ENCODE peak calls at places on chromosome 9, in ten cellular contexts. One of them, this sample, is unnamed.

GRCh38 chr9:26974927-26975326 is 18.7 kb downstream of the IFT74 start:
- DNase-seq in prostate gland: no peak
- DNase-seq in neural crest cell: no peak
- DNase-seq in thyroid gland: no peak
- DNase-seq in B cell: no peak
- DNase-seq in hepatocyte: no peak
- DNase-seq in brain microvascular endothelial cell: no peak
- DNase-seq in Panc1: no peak
- DNase-seq in type B pancreatic cell: no peak
- DNase-seq in CD8-positive, alpha-beta T cell: no peak
- DNase-seq in this sample: no peak

GRCh38 chr9:109270971-109271900 is 49.6 kb downstream of the EPB41L4B start:
- DNase-seq in neural crest cell: no peak
- DNase-seq in CD8-positive, alpha-beta T cell: no peak
- DNase-seq in thyroid gland: peak; percentile 86
- DNase-seq in prostate gland: no peak
- DNase-seq in B cell: no peak
- DNase-seq in brain microvascular endothelial cell: no peak
- DNase-seq in type B pancreatic cell: no peak
- DNase-seq in Panc1: no peak
- DNase-seq in hepatocyte: no peak
- DNase-seq in this sample: no peak

GRCh38 chr9:134560206-134560605 is 81.4 kb upstream of the COL5A1 start:
- DNase-seq in hepatocyte: peak; percentile 1
- DNase-seq in prostate gland: no peak
- DNase-seq in neural crest cell: no peak
- DNase-seq in B cell: no peak
- DNase-seq in type B pancreatic cell: peak; percentile 63
- DNase-seq in thyroid gland: no peak
- DNase-seq in CD8-positive, alpha-beta T cell: no peak
- DNase-seq in Panc1: no peak
- DNase-seq in brain microvascular endothelial cell: no peak
- DNase-seq in this sample: no peak

GRCh38 chr9:92424340-92424739 is at the start of gene OMD:
- DNase-seq in neural crest cell: no peak
- DNase-seq in thyroid gland: no peak
- DNase-seq in B cell: no peak
- DNase-seq in brain microvascular endothelial cell: no peak
- DNase-seq in type B pancreatic cell: no peak
- DNase-seq in hepatocyte: no peak
- DNase-seq in CD8-positive, alpha-beta T cell: no peak
- DNase-seq in prostate gland: no peak
- DNase-seq in Panc1: no peak
- DNase-seq in this sample: peak; percentile 50

GRCh38 chr9:91246842-91247241 is 114.9 kb downstream of the AUH start:
- DNase-seq in B cell: no peak
- DNase-seq in hepatocyte: no peak
- DNase-seq in prostate gland: no peak
- DNase-seq in Panc1: no peak
- DNase-seq in type B pancreatic cell: no peak
- DNase-seq in brain microvascular endothelial cell: peak; percentile 13
- DNase-seq in CD8-positive, alpha-beta T cell: no peak
- DNase-seq in thyroid gland: no peak
- DNase-seq in neural crest cell: no peak
- DNase-seq in this sample: no peak

GRCh38 chr9:89978185-89978584 is 373.4 kb downstream of the GADD45G start:
- DNase-seq in brain microvascular endothelial cell: peak; percentile 19
- DNase-seq in prostate gland: no peak
- DNase-seq in B cell: no peak
- DNase-seq in type B pancreatic cell: no peak
- DNase-seq in CD8-positive, alpha-beta T cell: no peak
- DNase-seq in neural crest cell: no peak
- DNase-seq in Panc1: no peak
- DNase-seq in hepatocyte: no peak
- DNase-seq in thyroid gland: no peak
- DNase-seq in this sample: peak; percentile 22

GRCh38 chr9:93510041-93510440 is 56.7 kb upstream of the FAM120AOS start:
- DNase-seq in CD8-positive, alpha-beta T cell: no peak
- DNase-seq in neural crest cell: no peak
- DNase-seq in thyroid gland: no peak
- DNase-seq in hepatocyte: no peak
- DNase-seq in B cell: no peak
- DNase-seq in brain microvascular endothelial cell: no peak
- DNase-seq in prostate gland: no peak
- DNase-seq in Panc1: no peak
- DNase-seq in type B pancreatic cell: no peak
- DNase-seq in this sample: no peak

GRCh38 chr9:92180669-92181181 is 65.5 kb upstream of the SPTLC1 start:
- DNase-seq in type B pancreatic cell: no peak
- DNase-seq in thyroid gland: no peak
- DNase-seq in Panc1: no peak
- DNase-seq in neural crest cell: no peak
- DNase-seq in B cell: no peak
- DNase-seq in brain microvascular endothelial cell: peak; percentile 83
- DNase-seq in hepatocyte: peak; percentile 29
- DNase-seq in prostate gland: no peak
- DNase-seq in CD8-positive, alpha-beta T cell: no peak
- DNase-seq in this sample: peak; percentile 80

GRCh38 chr9:110997847-110998246 is 40.4 kb downstream of the LPAR1 start:
- DNase-seq in hepatocyte: no peak
- DNase-seq in thyroid gland: no peak
- DNase-seq in CD8-positive, alpha-beta T cell: no peak
- DNase-seq in prostate gland: no peak
- DNase-seq in B cell: no peak
- DNase-seq in brain microvascular endothelial cell: no peak
- DNase-seq in Panc1: no peak
- DNase-seq in neural crest cell: no peak
- DNase-seq in type B pancreatic cell: no peak
- DNase-seq in this sample: no peak

GRCh38 chr9:126777733-126778132 is 27.1 kb upstream of the ZBTB43 start:
- DNase-seq in type B pancreatic cell: no peak
- DNase-seq in hepatocyte: peak; percentile 47
- DNase-seq in Panc1: no peak
- DNase-seq in B cell: no peak
- DNase-seq in CD8-positive, alpha-beta T cell: no peak
- DNase-seq in prostate gland: no peak
- DNase-seq in thyroid gland: no peak
- DNase-seq in brain microvascular endothelial cell: no peak
- DNase-seq in neural crest cell: no peak
- DNase-seq in this sample: no peak

GRCh38 chr9:121645003-121645402 is 6.4 kb upstream of the DAB2IP start:
- DNase-seq in Panc1: no peak
- DNase-seq in neural crest cell: no peak
- DNase-seq in CD8-positive, alpha-beta T cell: no peak
- DNase-seq in brain microvascular endothelial cell: no peak
- DNase-seq in hepatocyte: no peak
- DNase-seq in thyroid gland: peak; percentile 85
- DNase-seq in type B pancreatic cell: no peak
- DNase-seq in B cell: no peak
- DNase-seq in prostate gland: no peak
- DNase-seq in this sample: no peak

GRCh38 chr9:120500733-120501132 is 79.2 kb downstream of the CDK5RAP2 start:
- DNase-seq in neural crest cell: no peak
- DNase-seq in hepatocyte: no peak
- DNase-seq in Panc1: no peak
- DNase-seq in thyroid gland: no peak
- DNase-seq in type B pancreatic cell: no peak
- DNase-seq in CD8-positive, alpha-beta T cell: no peak
- DNase-seq in B cell: no peak
- DNase-seq in prostate gland: no peak
- DNase-seq in brain microvascular endothelial cell: no peak
- DNase-seq in this sample: no peak

GRCh38 chr9:137673871-137674270 is 55.1 kb downstream of the EHMT1 start:
- DNase-seq in neural crest cell: no peak
- DNase-seq in B cell: no peak
- DNase-seq in thyroid gland: peak; percentile 50
- DNase-seq in brain microvascular endothelial cell: no peak
- DNase-seq in hepatocyte: no peak
- DNase-seq in prostate gland: no peak
- DNase-seq in Panc1: no peak
- DNase-seq in type B pancreatic cell: no peak
- DNase-seq in CD8-positive, alpha-beta T cell: no peak
- DNase-seq in this sample: no peak

GRCh38 chr9:706606-707451 is 134.7 kb upstream of the DMRT1 start:
- DNase-seq in brain microvascular endothelial cell: peak; percentile 48
- DNase-seq in thyroid gland: peak; percentile 86
- DNase-seq in hepatocyte: peak; percentile 74
- DNase-seq in neural crest cell: peak; percentile 34
- DNase-seq in prostate gland: peak; percentile 64
- DNase-seq in CD8-positive, alpha-beta T cell: peak; percentile 32
- DNase-seq in Panc1: no peak
- DNase-seq in type B pancreatic cell: no peak
- DNase-seq in B cell: peak; percentile 37
- DNase-seq in this sample: peak; percentile 68
- TF ChIP-seq CTCF in brain microvascular endothelial cell: no peak
- TF ChIP-seq CTCF in thyroid gland: no peak
- TF ChIP-seq CTCF in hepatocyte: no peak
- TF ChIP-seq CTCF in neural crest cell: no peak
- TF ChIP-seq CTCF in prostate gland: no peak
- TF ChIP-seq CTCF in CD8-positive, alpha-beta T cell: no peak
- TF ChIP-seq CTCF in Panc1: no peak
- TF ChIP-seq CTCF in type B pancreatic cell: no peak
- TF ChIP-seq CTCF in B cell: no peak
- TF ChIP-seq CTCF in this sample: no peak

GRCh38 chr9:103872811-103873210 is 221.3 kb upstream of the SMC2 start:
- DNase-seq in CD8-positive, alpha-beta T cell: no peak
- DNase-seq in brain microvascular endothelial cell: no peak
- DNase-seq in hepatocyte: no peak
- DNase-seq in prostate gland: no peak
- DNase-seq in neural crest cell: no peak
- DNase-seq in type B pancreatic cell: no peak
- DNase-seq in thyroid gland: no peak
- DNase-seq in B cell: no peak
- DNase-seq in Panc1: no peak
- DNase-seq in this sample: no peak
- TF ChIP-seq CTCF in CD8-positive, alpha-beta T cell: no peak
- TF ChIP-seq CTCF in brain microvascular endothelial cell: no peak
- TF ChIP-seq CTCF in hepatocyte: no peak
- TF ChIP-seq CTCF in prostate gland: no peak
- TF ChIP-seq CTCF in neural crest cell: no peak
- TF ChIP-seq CTCF in type B pancreatic cell: no peak
- TF ChIP-seq CTCF in thyroid gland: no peak
- TF ChIP-seq CTCF in B cell: no peak
- TF ChIP-seq CTCF in Panc1: no peak
- TF ChIP-seq CTCF in this sample: no peak

DNA sequence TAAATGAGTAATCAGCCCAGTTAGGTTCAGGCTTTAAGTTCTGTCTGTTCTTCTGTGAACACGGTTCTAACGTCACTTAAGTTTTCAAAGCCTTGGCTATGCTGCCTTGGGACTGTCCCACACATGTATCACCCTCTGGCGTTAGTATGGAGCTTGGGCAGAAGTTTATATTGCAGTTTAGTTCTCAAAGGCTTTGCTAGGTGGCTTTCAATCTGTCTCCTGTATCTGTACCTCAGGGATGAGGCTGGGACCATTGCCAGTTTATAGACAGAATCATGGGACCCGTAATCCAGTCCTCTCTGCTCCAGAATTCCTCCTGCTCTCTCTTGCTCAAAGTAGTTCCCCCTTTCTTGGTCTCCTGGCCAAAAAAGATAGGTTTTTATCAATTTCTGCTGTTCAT is 12.1 kb downstream of the C9orf40 start:
- DNase-seq in neural crest cell: no peak
- DNase-seq in Panc1: no peak
- DNase-seq in CD8-positive, alpha-beta T cell: no peak
- DNase-seq in hepatocyte: peak; percentile 18
- DNase-seq in thyroid gland: no peak
- DNase-seq in B cell: no peak
- DNase-seq in prostate gland: no peak
- DNase-seq in type B pancreatic cell: no peak
- DNase-seq in brain microvascular endothelial cell: no peak
- DNase-seq in this sample: no peak
- TF ChIP-seq CTCF in neural crest cell: no peak
- TF ChIP-seq CTCF in Panc1: no peak
- TF ChIP-seq CTCF in CD8-positive, alpha-beta T cell: no peak
- TF ChIP-seq CTCF in hepatocyte: peak; percentile 15
- TF ChIP-seq CTCF in thyroid gland: no peak
- TF ChIP-seq CTCF in B cell: no peak
- TF ChIP-seq CTCF in prostate gland: no peak
- TF ChIP-seq CTCF in type B pancreatic cell: peak; percentile 33
- TF ChIP-seq CTCF in brain microvascular endothelial cell: no peak
- TF ChIP-seq CTCF in this sample: no peak

GRCh38 chr9:7258688-7259396 is 501.1 kb downstream of the KDM4C start:
- DNase-seq in neural crest cell: no peak
- DNase-seq in type B pancreatic cell: no peak
- DNase-seq in CD8-positive, alpha-beta T cell: no peak
- DNase-seq in B cell: no peak
- DNase-seq in brain microvascular endothelial cell: no peak
- DNase-seq in prostate gland: no peak
- DNase-seq in hepatocyte: no peak
- DNase-seq in thyroid gland: no peak
- DNase-seq in Panc1: no peak
- DNase-seq in this sample: no peak

DNA sequence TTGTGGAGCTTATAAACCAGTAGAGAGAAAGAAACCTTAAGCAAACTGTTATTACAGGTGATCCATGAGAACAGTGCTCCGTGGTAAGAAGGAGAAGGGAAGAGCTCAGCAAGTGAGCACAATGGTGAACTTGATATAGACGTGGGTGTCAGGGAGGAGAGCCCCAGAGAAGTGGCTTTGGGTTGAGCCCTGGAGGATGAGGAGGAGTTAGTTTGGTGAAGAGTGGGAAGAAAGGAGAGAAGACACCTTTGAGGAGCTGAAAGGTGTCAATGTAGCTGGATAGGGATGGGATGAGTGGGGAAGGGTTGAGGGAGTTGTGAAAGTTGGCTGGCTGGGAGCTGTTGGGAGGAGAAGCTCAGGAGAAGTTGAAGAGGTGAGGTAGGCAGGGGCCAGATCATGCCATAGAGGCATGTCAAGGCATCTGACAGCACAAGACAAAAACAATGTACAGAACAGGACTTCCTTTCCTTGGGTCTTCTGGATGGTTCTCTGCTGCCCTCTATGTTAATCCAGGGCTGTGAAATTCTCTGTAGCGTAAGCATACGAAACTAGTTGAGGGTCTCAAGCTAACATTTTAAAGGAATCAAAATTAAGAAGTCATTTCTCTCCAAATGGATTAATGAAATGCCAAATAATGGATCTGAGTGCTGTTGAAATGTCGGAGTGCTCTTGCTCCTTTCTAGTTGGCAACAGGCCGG is 501.9 kb downstream of the KDM4C start:
- DNase-seq in hepatocyte: no peak
- DNase-seq in thyroid gland: no peak
- DNase-seq in prostate gland: no peak
- DNase-seq in CD8-positive, alpha-beta T cell: no peak
- DNase-seq in type B pancreatic cell: no peak
- DNase-seq in B cell: no peak
- DNase-seq in neural crest cell: no peak
- DNase-seq in brain microvascular endothelial cell: no peak
- DNase-seq in Panc1: no peak
- DNase-seq in this sample: no peak
- TF ChIP-seq CTCF in hepatocyte: peak; percentile 19
- TF ChIP-seq CTCF in thyroid gland: no peak
- TF ChIP-seq CTCF in prostate gland: no peak
- TF ChIP-seq CTCF in CD8-positive, alpha-beta T cell: no peak
- TF ChIP-seq CTCF in type B pancreatic cell: no peak
- TF ChIP-seq CTCF in B cell: no peak
- TF ChIP-seq CTCF in neural crest cell: no peak
- TF ChIP-seq CTCF in brain microvascular endothelial cell: no peak
- TF ChIP-seq CTCF in Panc1: no peak
- TF ChIP-seq CTCF in this sample: peak; percentile 13

This sample was measured in astrocyte of the spinal cord.